ENCODE peak calls at places on chromosomes 7 and 10, in nine cellular contexts. D, X, P, Q, I, G, S, R and M are unnamed samples.
A peak's percentile ranks its signal among the peaks of the same experiment; 100 is the strongest.

GRCh38 chr10:95660283-95660682 is 3.8 kb upstream of the ALDH18A1 start:
- DNase-seq in D (no peak), X (no peak), P (no peak), Q (no peak), I (no peak), G (peak; percentile 6), S (no peak), R (no peak), M (no peak)

GRCh38 chr10:79436066-79436849 is 9.2 kb downstream of the ZCCHC24 start:
- DNase-seq in D (no peak), X (no peak), P (no peak), Q (no peak), I (no peak), G (no peak), S (no peak), R (no peak), M (no peak)

GRCh38 chr7:2860627-2861133 is 16.6 kb upstream of the GNA12 start:
- DNase-seq in D (no peak), X (no peak), P (peak; percentile 84), Q (no peak), I (no peak), G (no peak), S (no peak), R (no peak), M (no peak)

GRCh38 chr7:64868469-64868868 is 34.6 kb upstream of the ZNF273 start:
- DNase-seq in D (no peak), X (no peak), P (no peak), Q (no peak), I (no peak), G (no peak), S (peak; percentile 1), R (no peak), M (no peak)

GRCh38 chr10:61059636-61060035 is 115.7 kb upstream of the RHOBTB1 start:
- DNase-seq in D (no peak), X (no peak), P (no peak), Q (no peak), I (no peak), G (no peak), S (no peak), R (no peak), M (no peak)

GRCh38 chr7:30813466-30813865 is 42.2 kb downstream of the MINDY4 start:
- DNase-seq in D (no peak), X (no peak), P (no peak), Q (no peak), I (no peak), G (no peak), S (no peak), R (no peak), M (no peak)

GRCh38 chr10:87706731-87707130 is 47.1 kb downstream of the PAPSS2 start:
- DNase-seq in D (no peak), X (no peak), P (no peak), Q (no peak), I (no peak), G (peak; percentile 18), S (no peak), R (no peak), M (no peak)

GRCh38 chr7:37297546-37297945 is 151.1 kb downstream of the ELMO1 start:
- DNase-seq in D (no peak), X (no peak), P (no peak), Q (no peak), I (no peak), G (no peak), S (no peak), R (no peak), M (no peak)

GRCh38 chr7:1883031-1883761 is 213.1 kb downstream of the ELFN1 start:
- DNase-seq in D (peak; percentile 42), X (no peak), P (no peak), Q (no peak), I (no peak), G (peak; percentile 65), S (no peak), R (no peak), M (no peak)

GRCh38 chr7:3575753-3576531 is 274.9 kb downstream of the SDK1 start:
- DNase-seq in D (no peak), X (no peak), P (peak; percentile 10), Q (no peak), I (no peak), G (no peak), S (peak; percentile 56), R (no peak), M (no peak)

GRCh38 chr10:104077282-104078151 is 8.2 kb downstream of the COL17A1 start:
- DNase-seq in D (no peak), X (no peak), P (no peak), Q (no peak), I (no peak), G (no peak), S (no peak), R (peak; percentile 47), M (no peak)

GRCh38 chr10:110357252-110357780 is 52.6 kb upstream of the SMNDC1 start:
- DNase-seq in D (peak; percentile 56), X (no peak), P (no peak), Q (peak; percentile 48), I (peak; percentile 59), G (peak; percentile 97), S (peak; percentile 75), R (no peak), M (no peak)

GRCh38 chr10:110547139-110547761 is 20.2 kb upstream of the SMC3 start:
- DNase-seq in D (peak; percentile 71), X (no peak), P (peak; percentile 24), Q (no peak), I (peak; percentile 88), G (peak; percentile 82), S (peak; percentile 77), R (peak; percentile 81), M (no peak)

GRCh38 chr10:21556527-21556926 is 22.5 kb downstream of the MLLT10 start:
- DNase-seq in D (no peak), X (no peak), P (no peak), Q (no peak), I (no peak), G (no peak), S (no peak), R (no peak), M (no peak)

GRCh38 chr7:99193527-99194214 is 14.2 kb downstream of the KPNA7 start:
- DNase-seq in D (peak; percentile 2), X (no peak), P (no peak), Q (no peak), I (no peak), G (peak; percentile 8), S (no peak), R (no peak), M (no peak)

GRCh38 chr10:28926932-28927331 is 249.6 kb downstream of the BAMBI start:
- DNase-seq in D (no peak), X (no peak), P (no peak), Q (no peak), I (no peak), G (no peak), S (no peak), R (no peak), M (no peak)

GRCh38 chr7:143305423-143306070 is 10.4 kb upstream of the CLCN1 start:
- DNase-seq in D (no peak), X (no peak), P (no peak), Q (peak; percentile 68), I (peak; percentile 85), G (peak; percentile 54), S (peak; percentile 75), R (peak; percentile 87), M (peak; percentile 43)

GRCh38 chr10:131216681-131217230 is 94.8 kb downstream of the TCERG1L start:
- DNase-seq in D (no peak), X (no peak), P (no peak), Q (no peak), I (no peak), G (no peak), S (no peak), R (no peak), M (no peak)

GRCh38 chr10:50400694-50401093 is 149.4 kb upstream of the ASAH2 start:
- DNase-seq in D (no peak), X (no peak), P (no peak), Q (no peak), I (no peak), G (no peak), S (no peak), R (no peak), M (no peak)

GRCh38 chr7:36278767-36279171 is 110.9 kb upstream of the ANLN start:
- DNase-seq in D (no peak), X (no peak), P (no peak), Q (no peak), I (no peak), G (peak; percentile 84), S (peak; percentile 85), R (peak; percentile 68), M (no peak)

GRCh38 chr10:79112898-79113431 is 44.2 kb downstream of the ZMIZ1 start:
- DNase-seq in D (peak; percentile 70), X (no peak), P (no peak), Q (no peak), I (no peak), G (peak; percentile 58), S (peak; percentile 41), R (no peak), M (no peak)

GRCh38 chr10:5381187-5381586 is 16.4 kb downstream of the UCN3 start:
- DNase-seq in D (no peak), X (no peak), P (no peak), Q (no peak), I (no peak), G (no peak), S (no peak), R (no peak), M (no peak)

GRCh38 chr10:3931224-3931623 is 146.2 kb upstream of the KLF6 start:
- DNase-seq in D (no peak), X (no peak), P (no peak), Q (no peak), I (no peak), G (no peak), S (no peak), R (no peak), M (no peak)

GRCh38 chr10:114631678-114632417 is 26.2 kb downstream of the ABLIM1 start:
- DNase-seq in D (no peak), X (no peak), P (peak; percentile 44), Q (no peak), I (no peak), G (no peak), S (peak; percentile 85), R (peak; percentile 77), M (no peak)

GRCh38 chr7:68770649-68771048 is 827.6 kb upstream of the AUTS2 start:
- DNase-seq in D (no peak), X (no peak), P (peak; percentile 42), Q (no peak), I (no peak), G (no peak), S (peak; percentile 60), R (no peak), M (no peak)

GRCh38 chr10:87866575-87866974 is 3.1 kb downstream of the PTEN start:
- DNase-seq in D (no peak), X (no peak), P (no peak), Q (no peak), I (peak; percentile 54), G (no peak), S (no peak), R (no peak), M (no peak)

GRCh38 chr10:14293516-14293915 is 37.2 kb downstream of the FRMD4A start:
- DNase-seq in D (no peak), X (no peak), P (no peak), Q (no peak), I (no peak), G (peak; percentile 32), S (no peak), R (no peak), M (no peak)

GRCh38 chr10:94206176-94206575 is 156.6 kb downstream of the NOC3L start:
- DNase-seq in D (no peak), X (no peak), P (no peak), Q (no peak), I (no peak), G (no peak), S (no peak), R (no peak), M (no peak)

GRCh38 chr7:112137141-112138101 is 68.8 kb downstream of the DOCK4 start:
- DNase-seq in D (no peak), X (no peak), P (no peak), Q (no peak), I (no peak), G (no peak), S (no peak), R (peak; percentile 52), M (no peak)

GRCh38 chr10:77510294-77510693 is 127.3 kb downstream of the KCNMA1 start:
- DNase-seq in D (no peak), X (no peak), P (no peak), Q (no peak), I (no peak), G (no peak), S (no peak), R (no peak), M (no peak)

GRCh38 chr10:119349341-119349740 is 142.0 kb downstream of the GRK5 start:
- DNase-seq in D (no peak), X (no peak), P (no peak), Q (no peak), I (no peak), G (no peak), S (no peak), R (no peak), M (no peak)